ENCODE peak calls at places on chromosome 15, in five cellular contexts. One of them, this sample, is unnamed.

GRCh38 chr15:43702174-43702573 is 8.5 kb downstream of the CKMT1A start:
- DNase-seq in GM23338: no peak
- DNase-seq in aorta: no peak
- DNase-seq in ovary: no peak
- DNase-seq in endodermal cell: no peak
- DNase-seq in this sample: no peak

GRCh38 chr15:31016446-31016915 is 25.1 kb upstream of the MTMR10 start:
- DNase-seq in ovary: no peak
- DNase-seq in endodermal cell: no peak
- DNase-seq in GM23338: no peak
- DNase-seq in aorta: no peak
- DNase-seq in this sample: no peak

GRCh38 chr15:40098489-40099261 is 10.0 kb downstream of the BMF start:
- DNase-seq in endodermal cell: peak
- DNase-seq in aorta: peak
- DNase-seq in GM23338: peak
- DNase-seq in ovary: peak
- DNase-seq in this sample: peak

GRCh38 chr15:69554321-69554961 is 101.8 kb downstream of the RPLP1 start:
- DNase-seq in ovary: no peak
- DNase-seq in endodermal cell: peak
- DNase-seq in aorta: no peak
- DNase-seq in GM23338: no peak
- DNase-seq in this sample: no peak

GRCh38 chr15:69280783-69281182 is 17.9 kb upstream of the PAQR5 start:
- DNase-seq in GM23338: no peak
- DNase-seq in aorta: no peak
- DNase-seq in endodermal cell: no peak
- DNase-seq in ovary: no peak
- DNase-seq in this sample: no peak

GRCh38 chr15:69593981-69594966 is 141.7 kb downstream of the RPLP1 start:
- DNase-seq in ovary: no peak
- DNase-seq in endodermal cell: peak
- DNase-seq in GM23338: no peak
- DNase-seq in aorta: peak
- DNase-seq in this sample: no peak

GRCh38 chr15:94745371-94745770 is 514.0 kb downstream of the MCTP2 start:
- DNase-seq in ovary: no peak
- DNase-seq in endodermal cell: no peak
- DNase-seq in GM23338: peak
- DNase-seq in aorta: no peak
- DNase-seq in this sample: no peak

GRCh38 chr15:77623008-77623877 is 9.5 kb downstream of the LINGO1 start:
- DNase-seq in endodermal cell: peak
- DNase-seq in aorta: no peak
- DNase-seq in ovary: no peak
- DNase-seq in GM23338: peak
- DNase-seq in this sample: no peak

GRCh38 chr15:91265431-91265940 is 165.4 kb downstream of the SV2B start:
- DNase-seq in endodermal cell: no peak
- DNase-seq in ovary: no peak
- DNase-seq in GM23338: no peak
- DNase-seq in aorta: no peak
- DNase-seq in this sample: no peak
- H3K27ac ChIP-seq in endodermal cell: no peak
- H3K27ac ChIP-seq in ovary: no peak
- H3K27ac ChIP-seq in GM23338: no peak
- H3K27ac ChIP-seq in aorta: no peak
- H3K27ac ChIP-seq in this sample: no peak

DNA sequence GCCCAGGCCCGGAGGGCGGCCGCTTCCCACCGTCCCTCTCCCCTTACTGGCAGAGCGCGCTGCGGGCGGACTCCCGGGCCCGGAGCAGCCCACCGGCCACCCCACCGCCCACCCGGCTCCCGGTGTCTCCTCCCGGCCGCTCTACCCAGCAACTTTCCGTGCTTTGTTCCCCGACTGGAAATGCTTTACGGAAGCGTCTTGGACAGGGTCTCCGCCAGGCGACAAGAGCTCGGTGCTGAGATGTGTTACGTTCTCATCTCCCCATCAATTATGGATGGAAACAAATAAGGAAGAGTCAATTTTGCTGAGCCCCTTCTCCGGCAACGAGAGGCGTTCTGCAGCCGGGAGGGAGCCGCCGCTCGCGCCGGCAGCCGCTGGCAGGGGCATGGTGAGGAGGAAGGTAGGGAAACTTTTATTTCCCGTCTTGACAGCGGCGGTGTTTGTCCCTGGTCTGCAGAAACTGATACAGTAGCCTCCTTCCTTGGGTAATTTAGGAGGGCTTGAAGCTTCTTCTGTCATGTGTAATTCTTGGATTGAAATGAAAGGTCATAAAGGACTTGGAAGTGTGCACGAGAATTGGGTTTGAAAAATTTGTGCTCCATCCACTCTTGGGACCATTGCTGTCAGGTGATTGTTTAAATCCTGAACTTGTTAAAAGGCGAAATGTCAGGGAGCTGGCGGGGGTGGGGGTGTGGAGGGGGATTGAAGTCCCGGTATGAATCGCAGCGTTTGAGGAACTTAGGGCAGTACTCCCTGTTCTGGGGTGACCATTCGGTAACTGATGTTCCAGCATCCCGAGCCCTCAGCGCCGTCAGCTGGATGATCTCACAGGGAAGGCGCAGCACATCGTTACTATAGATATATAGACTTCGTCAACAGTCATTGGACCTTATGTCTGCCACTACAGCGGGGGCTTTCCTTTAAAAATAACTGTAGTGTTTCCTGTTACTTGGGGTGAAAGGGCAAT is 1.5 kb downstream of the SEMA6D start:
- DNase-seq in GM23338: peak
- DNase-seq in ovary: peak
- DNase-seq in endodermal cell: peak
- DNase-seq in aorta: peak
- DNase-seq in this sample: peak
- H3K27ac ChIP-seq in GM23338: no peak
- H3K27ac ChIP-seq in ovary: peak
- H3K27ac ChIP-seq in endodermal cell: peak
- H3K27ac ChIP-seq in aorta: peak
- H3K27ac ChIP-seq in this sample: peak

DNA sequence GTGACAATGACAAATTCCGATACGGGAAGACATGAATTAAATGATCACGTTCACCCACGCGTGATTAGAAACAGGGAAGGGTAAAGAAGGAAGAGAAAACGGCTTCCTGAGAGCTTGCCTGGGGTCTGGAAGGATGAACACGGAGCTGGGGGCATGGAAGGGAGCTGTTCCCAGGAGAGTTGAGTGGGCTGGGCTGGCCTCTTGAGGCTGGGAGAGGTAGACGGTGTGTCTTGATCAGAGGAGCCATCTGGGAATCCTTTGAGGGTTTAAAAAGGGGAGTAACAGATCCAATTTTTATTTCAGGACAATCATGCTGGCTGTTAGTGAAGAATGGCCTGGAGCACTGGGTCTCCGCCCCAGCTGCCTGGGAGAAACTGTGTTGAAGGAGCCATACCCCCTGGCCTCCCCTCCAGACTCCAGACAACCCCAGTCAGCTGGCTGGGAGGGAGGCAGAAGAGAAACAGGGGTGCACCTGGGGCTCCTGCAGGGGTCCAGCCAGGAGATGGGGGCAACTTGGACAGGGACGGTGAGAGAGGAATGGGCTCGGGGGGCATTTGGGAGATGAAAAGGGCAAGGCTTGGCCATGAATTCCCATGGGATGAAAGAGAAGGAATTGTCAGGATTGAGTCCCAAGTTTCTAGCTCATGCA is 53.6 kb upstream of the CGNL1 start:
- DNase-seq in ovary: no peak
- DNase-seq in GM23338: no peak
- DNase-seq in endodermal cell: peak
- DNase-seq in aorta: no peak
- DNase-seq in this sample: no peak
- H3K27ac ChIP-seq in ovary: no peak
- H3K27ac ChIP-seq in GM23338: no peak
- H3K27ac ChIP-seq in endodermal cell: no peak
- H3K27ac ChIP-seq in aorta: no peak
- H3K27ac ChIP-seq in this sample: no peak

GRCh38 chr15:65349338-65349737 is 28.5 kb downstream of the IGDCC3 start:
- DNase-seq in ovary: no peak
- DNase-seq in endodermal cell: no peak
- DNase-seq in aorta: no peak
- DNase-seq in GM23338: no peak
- DNase-seq in this sample: no peak

GRCh38 chr15:65343374-65343981 is 34.3 kb downstream of the IGDCC3 start:
- DNase-seq in endodermal cell: no peak
- DNase-seq in ovary: no peak
- DNase-seq in GM23338: no peak
- DNase-seq in aorta: peak
- DNase-seq in this sample: no peak

GRCh38 chr15:65344214-65344908 is 33.4 kb downstream of the IGDCC3 start:
- DNase-seq in aorta: peak
- DNase-seq in endodermal cell: no peak
- DNase-seq in GM23338: no peak
- DNase-seq in ovary: no peak
- DNase-seq in this sample: no peak

GRCh38 chr15:65344909-65345275 is 32.9 kb downstream of the IGDCC3 start:
- DNase-seq in endodermal cell: no peak
- DNase-seq in ovary: no peak
- DNase-seq in aorta: no peak
- DNase-seq in GM23338: no peak
- DNase-seq in this sample: no peak

GRCh38 chr15:65346856-65347598 is 30.8 kb downstream of the IGDCC3 start:
- DNase-seq in aorta: no peak
- DNase-seq in ovary: no peak
- DNase-seq in GM23338: no peak
- DNase-seq in endodermal cell: peak
- DNase-seq in this sample: no peak
- H3K27ac ChIP-seq in aorta: no peak
- H3K27ac ChIP-seq in ovary: no peak
- H3K27ac ChIP-seq in GM23338: no peak
- H3K27ac ChIP-seq in endodermal cell: no peak
- H3K27ac ChIP-seq in this sample: no peak

GRCh38 chr15:80508783-80509182 is 104.6 kb downstream of the ARNT2 start:
- DNase-seq in ovary: no peak
- DNase-seq in aorta: no peak
- DNase-seq in endodermal cell: no peak
- DNase-seq in GM23338: no peak
- DNase-seq in this sample: no peak

GRCh38 chr15:80507131-80507530 is 102.9 kb downstream of the ARNT2 start:
- DNase-seq in ovary: no peak
- DNase-seq in endodermal cell: no peak
- DNase-seq in aorta: no peak
- DNase-seq in GM23338: no peak
- DNase-seq in this sample: no peak

GRCh38 chr15:80504931-80505330 is 100.7 kb downstream of the ARNT2 start:
- DNase-seq in aorta: no peak
- DNase-seq in endodermal cell: no peak
- DNase-seq in ovary: no peak
- DNase-seq in GM23338: no peak
- DNase-seq in this sample: no peak

GRCh38 chr15:80507638-80508316 is 103.6 kb downstream of the ARNT2 start:
- DNase-seq in aorta: no peak
- DNase-seq in ovary: peak
- DNase-seq in GM23338: no peak
- DNase-seq in endodermal cell: no peak
- DNase-seq in this sample: no peak

DNA sequence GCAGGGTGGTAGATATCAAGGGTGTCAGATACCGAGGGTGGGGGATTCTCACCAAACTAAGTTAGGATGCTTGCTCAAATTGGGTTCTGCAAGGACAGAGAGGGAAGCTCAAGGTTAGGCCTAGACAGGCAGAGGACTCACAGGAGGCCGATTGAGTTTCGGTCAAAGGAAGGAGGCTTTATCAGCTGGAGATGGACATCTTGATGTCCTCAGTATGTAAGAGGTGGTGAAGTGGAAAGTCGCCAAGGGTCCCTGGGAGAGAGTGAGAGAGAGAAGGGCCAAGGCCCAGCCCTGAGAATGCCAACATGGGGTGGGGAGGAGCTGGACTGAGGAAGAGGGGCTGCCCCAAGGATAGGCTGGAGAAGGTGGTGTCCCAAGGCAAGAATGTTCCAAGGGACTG is 102.3 kb downstream of the ARNT2 start:
- DNase-seq in ovary: no peak
- DNase-seq in aorta: no peak
- DNase-seq in endodermal cell: no peak
- DNase-seq in GM23338: no peak
- DNase-seq in this sample: no peak
- H3K27ac ChIP-seq in ovary: no peak
- H3K27ac ChIP-seq in aorta: no peak
- H3K27ac ChIP-seq in endodermal cell: no peak
- H3K27ac ChIP-seq in GM23338: no peak
- H3K27ac ChIP-seq in this sample: no peak